ENCODE peak calls at places on chromosomes 2 and 18, in eight cellular contexts. C is activated CD4-positive, CD25-positive, alpha-beta regulatory T cell treated with anti-CD3 and anti-CD28 coated beads, Interleukin-2, amount 50 U/mL, for 72 hours; N is MCF 10A; T is NCI-H1694 treated with DMSO at 0.1 percent for 48 hours; K is CD4-positive, alpha-beta T cell; Y is stimulated activated CD8-positive, alpha-beta memory T cell treated with anti-CD3 and anti-CD28 coated beads, Interleukin-2, amount 100 ng/mL, for 48 hours; M is BE2C; I is stromal cell of bone marrow. W is an unnamed sample.

GRCh38 chr2:120938132-120938771 is 202.6 kb downstream of the GLI2 start:
- DNase-seq in C (no peak), N (no peak), T (no peak), K (no peak), Y (no peak), M (peak), I (no peak), W (no peak)

GRCh38 chr2:211930331-211930730 is 608.3 kb downstream of the ERBB4 start:
- DNase-seq in C (no peak), N (no peak), T (no peak), K (no peak), Y (no peak), M (no peak), I (no peak), W (no peak)

GRCh38 chr2:56130463-56131070 is 53.2 kb upstream of the CCDC85A start:
- DNase-seq in C (no peak), N (peak), T (peak), K (no peak), Y (no peak), M (peak), I (no peak), W (peak)

GRCh38 chr2:62814132-62814531 is 108.6 kb downstream of the EHBP1 start:
- DNase-seq in C (no peak), N (peak), T (no peak), K (no peak), Y (no peak), M (no peak), I (peak), W (no peak)

GRCh38 chr2:37809525-37809924 is 115.6 kb upstream of the RMDN2 start:
- DNase-seq in C (no peak), N (peak), T (peak), K (no peak), Y (no peak), M (peak), I (peak), W (no peak)

GRCh38 chr2:47214990-47215389 is 59.9 kb upstream of the STPG4 start:
- DNase-seq in C (no peak), N (no peak), T (no peak), K (no peak), Y (no peak), M (no peak), I (no peak), W (no peak)

GRCh38 chr2:205903549-205904129 is 182.3 kb downstream of the INO80D start:
- DNase-seq in C (no peak), N (peak), T (peak), K (no peak), Y (no peak), M (peak), I (no peak), W (peak)

GRCh38 chr2:6827516-6828298 is 38.0 kb downstream of the CMPK2 start:
- DNase-seq in C (no peak), N (no peak), T (peak), K (no peak), Y (no peak), M (no peak), I (no peak), W (no peak)

GRCh38 chr18:22542400-22542835 is 124.7 kb upstream of the CTAGE1 start:
- DNase-seq in C (no peak), N (peak), T (no peak), K (no peak), Y (no peak), M (no peak), I (no peak), W (no peak)